ENCODE peak calls at places on chromosomes 5 and 9, in eight cellular contexts. G is K562, Z is GM23338, M is SK-N-SH, Y is HCT116, N is Panc1, T is HepG2, V is GM12878. H is an unnamed sample.

GRCh38 chr5:178116406-178116885 is 3.1 kb downstream of the N4BP3 start:
- DNase-seq in G (no peak), V (peak; percentile 87), Y (no peak), N (no peak), M (peak; percentile 44), Z (no peak), T (no peak), H (peak; percentile 16)

GRCh38 chr5:33482335-33482734 is 41.6 kb downstream of the TARS1 start:
- DNase-seq in V (no peak), G (no peak), N (no peak), Z (peak; percentile 60), M (no peak), T (no peak), Y (no peak), H (no peak)

GRCh38 chr9:132516301-132516700 is 66.1 kb upstream of the BARHL1 start:
- DNase-seq in Z (no peak), Y (no peak), V (no peak), G (no peak), T (no peak), N (no peak), M (no peak), H (no peak)

GRCh38 chr5:179906294-179906794 is 1.4 kb downstream of the TBC1D9B start:
- DNase-seq in V (no peak), T (no peak), Y (no peak), N (no peak), Z (peak; percentile 37), M (no peak), G (no peak), H (peak; percentile 78)

GRCh38 chr9:6270896-6271295 is 55.3 kb downstream of the IL33 start:
- DNase-seq in Z (no peak), T (no peak), Y (no peak), N (no peak), G (no peak), V (no peak), M (no peak), H (no peak)

GRCh38 chr9:134065720-134066419 is 2.0 kb downstream of the BRD3 start:
- DNase-seq in M (peak; percentile 76), N (no peak), Y (no peak), V (peak; percentile 53), G (peak; percentile 65), T (peak; percentile 81), Z (no peak), H (peak; percentile 78)

GRCh38 chr9:121299467-121300282 is 31.7 kb downstream of the GSN start:
- DNase-seq in M (peak; percentile 85), V (no peak), T (no peak), N (no peak), Y (no peak), Z (peak; percentile 47), G (no peak), H (no peak)

GRCh38 chr9:22039258-22039657 is 30.2 kb upstream of the CDKN2B start:
- DNase-seq in Y (no peak), Z (no peak), G (no peak), T (peak; percentile 7), N (no peak), V (no peak), M (no peak), H (no peak)

GRCh38 chr5:123422433-123423277 is 548 bp downstream of the CEP120 start:
- DNase-seq in V (no peak), T (peak; percentile 6), Z (no peak), Y (no peak), M (no peak), N (peak; percentile 18), G (no peak), H (no peak)

GRCh38 chr9:76136986-76137385 is 246.5 kb downstream of the PCSK5 start:
- DNase-seq in G (no peak), M (no peak), V (no peak), N (no peak), Y (peak; percentile 24), T (peak; percentile 13), Z (peak; percentile 25), H (peak; percentile 64)

GRCh38 chr5:115377468-115378217 is 81.2 kb upstream of the CCDC112 start:
- DNase-seq in G (no peak), Y (peak; percentile 35), Z (no peak), N (peak; percentile 47), M (no peak), V (peak; percentile 4), T (no peak), H (no peak)

GRCh38 chr9:6944093-6944551 is 186.3 kb downstream of the KDM4C start:
- DNase-seq in V (no peak), G (no peak), T (no peak), Z (no peak), M (peak; percentile 46), N (no peak), Y (no peak), H (no peak)

GRCh38 chr9:86454701-86455402 is 100.6 kb upstream of the TUT7 start:
- DNase-seq in T (no peak), M (no peak), G (no peak), N (no peak), Y (no peak), Z (no peak), V (no peak), H (no peak)

GRCh38 chr9:98009437-98009836 is 26.3 kb downstream of the ANP32B start:
- DNase-seq in G (no peak), T (no peak), Z (no peak), N (no peak), Y (no peak), M (no peak), V (no peak), H (no peak)

GRCh38 chr9:34332370-34332964 is 3.1 kb downstream of the NUDT2 start:
- DNase-seq in Z (peak; percentile 60), T (peak; percentile 60), M (peak; percentile 46), G (peak; percentile 23), N (peak; percentile 30), Y (peak; percentile 28), V (peak; percentile 12), H (peak; percentile 20)

GRCh38 chr9:91301161-91301560 is 60.6 kb downstream of the AUH start:
- DNase-seq in T (no peak), Y (peak; percentile 23), G (no peak), Z (no peak), V (no peak), N (no peak), M (no peak), H (no peak)

GRCh38 chr5:179755022-179755421 is 22.4 kb downstream of the MAML1 start:
- DNase-seq in M (no peak), N (no peak), G (no peak), V (no peak), Z (peak; percentile 68), T (peak; percentile 84), Y (no peak), H (no peak)

DNA sequence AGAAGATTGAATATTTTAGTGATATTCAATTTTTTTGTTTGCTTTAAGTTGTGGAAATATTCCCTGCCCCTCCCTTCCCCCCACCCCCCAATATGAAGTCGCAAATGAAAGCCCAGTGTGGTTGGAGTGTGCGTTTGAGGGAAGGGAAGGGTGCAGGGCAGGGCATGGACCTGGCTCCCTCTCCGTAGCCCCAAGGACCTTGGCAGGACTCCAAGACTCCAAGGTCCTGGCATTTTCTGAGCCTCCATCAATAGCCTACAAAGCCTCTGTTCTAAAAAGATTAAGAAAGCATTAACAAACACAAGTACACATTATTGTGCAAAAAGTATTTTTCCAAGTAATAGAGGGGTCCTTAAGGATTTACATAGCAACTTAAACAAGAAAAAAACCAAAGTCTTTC is 38.8 kb upstream of the PTPN3 start:
- DNase-seq in N (no peak), G (no peak), T (no peak), Y (no peak), M (no peak), Z (no peak), V (no peak), H (no peak)
- H3K27me3 ChIP-seq in N (peaks cover 6% of the 10 kb centered on the region), G (peaks cover 5% of the 10 kb centered on the region), T (peaks cover 4% of the 10 kb centered on the region), Y (peaks cover 32% of the 10 kb centered on the region), M (peaks cover 25% of the 10 kb centered on the region), Z (no peaks in the 10 kb centered on the region), V (no peaks in the 10 kb centered on the region), H (no peaks in the 10 kb centered on the region)

DNA sequence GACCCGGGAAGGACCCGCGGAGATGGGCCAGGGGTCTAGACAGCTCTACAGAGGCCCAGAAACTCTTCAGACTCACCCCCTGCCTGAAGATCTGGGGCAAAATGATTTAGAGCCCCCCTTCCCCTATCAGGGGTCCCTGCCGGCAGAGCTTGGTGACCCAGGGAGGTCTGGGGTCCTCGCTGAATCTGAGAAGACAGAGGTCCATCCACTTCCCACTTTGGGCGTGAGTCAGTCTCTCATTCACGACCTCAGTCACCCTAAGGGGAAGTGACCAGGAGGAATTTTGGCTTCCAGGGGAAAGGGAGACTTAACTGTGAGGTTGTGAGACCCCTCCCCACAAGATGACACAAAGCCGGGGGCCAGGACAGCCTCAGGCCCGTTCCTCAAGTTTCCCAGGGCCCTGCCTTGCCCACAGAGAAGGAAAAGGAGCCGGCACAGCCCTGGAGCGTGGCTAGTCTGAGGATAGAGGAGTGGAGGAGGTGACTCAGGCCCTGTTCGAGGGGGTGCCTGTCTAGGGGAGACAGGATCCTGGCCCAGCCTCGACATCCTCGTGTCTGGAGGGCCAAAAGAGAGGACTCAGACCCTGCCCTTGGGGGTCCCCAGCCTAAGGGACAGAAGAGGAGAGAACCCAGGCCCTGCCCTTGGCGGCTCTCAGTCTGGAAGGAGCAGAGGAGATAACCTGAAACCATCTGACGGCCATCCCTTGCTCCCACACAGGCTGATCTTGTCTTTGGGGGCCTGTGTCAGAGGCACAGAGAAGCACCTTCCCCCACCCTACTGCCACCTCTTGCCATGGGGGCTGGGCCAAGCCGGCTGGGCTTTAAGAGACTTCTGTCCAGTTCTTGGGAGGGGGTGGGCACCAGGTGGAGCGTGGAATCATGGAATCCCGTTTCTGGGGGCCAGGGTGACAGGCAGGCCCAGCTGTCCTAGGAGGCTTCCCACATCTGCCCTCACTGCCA is 885 bp downstream of the PDLIM4 start:
- DNase-seq in N (no peak), Y (no peak), Z (no peak), V (no peak), M (peak; percentile 55), T (no peak), G (peak; percentile 43), H (no peak)
- H3K4me3 ChIP-seq in N (peak overlapping the region; percentile 43), Y (no peak overlapping the region), Z (peak overlapping the region; percentile 70), V (no peak overlapping the region), M (peak overlapping the region; percentile 79), T (peak overlapping the region; percentile 58), G (peak overlapping the region; percentile 63), H (no peak overlapping the region)

GRCh38 chr9:14018061-14018460 is 295.9 kb downstream of the NFIB start:
- DNase-seq in M (no peak), V (no peak), G (no peak), T (no peak), Y (no peak), Z (no peak), N (no peak), H (no peak)
- TF ChIP-seq REST in M (no peak), V (no peak), G (no peak), T (no peak), Y (no peak), Z (no peak), N (no peak), H (no peak)

GRCh38 chr9:36407122-36407723 is 7.2 kb upstream of the RNF38 start:
- DNase-seq in Z (peak; percentile 79), V (peak; percentile 25), Y (peak; percentile 50), T (peak; percentile 63), M (peak; percentile 64), N (peak; percentile 63), G (peak; percentile 25), H (no peak)
- H3K27me3 ChIP-seq in Z (no peaks in the 10 kb centered on the region), V (no peaks in the 10 kb centered on the region), Y (no peaks in the 10 kb centered on the region), T (no peaks in the 10 kb centered on the region), M (no peaks in the 10 kb centered on the region), N (no peaks in the 10 kb centered on the region), G (no peaks in the 10 kb centered on the region), H (no peaks in the 10 kb centered on the region)

H was measured in HL-60.